ENCODE peak calls at places on chromosome 17, in five cellular contexts. X is activated T-helper 9 cell treated with anti-CD3 and anti-CD28 coated beads, Interleukin-2, amount 50 U/mL, for 16 hours; C is Daoy; B is H7; M is OCI-LY7. R is an unnamed sample.

GRCh38 chr17:46056800-46057304 is 57.8 kb downstream of the STH start:
- DNase-seq in X (no peak), C (no peak), B (no peak), M (no peak), R (no peak)

GRCh38 chr17:31654936-31655335 is 204.1 kb downstream of the COPRS start:
- DNase-seq in X (no peak), C (peak; percentile 78), B (no peak), M (no peak), R (peak; percentile 11)

GRCh38 chr17:57619061-57619937 is 125.8 kb downstream of the CCDC182 start:
- DNase-seq in X (no peak), C (peak; percentile 25), B (no peak), M (no peak), R (no peak)

GRCh38 chr17:13498184-13498583 is 103.5 kb downstream of the HS3ST3A1 start:
- DNase-seq in X (no peak), C (no peak), B (no peak), M (no peak), R (no peak)

GRCh38 chr17:50459081-50459676 is 9.5 kb downstream of the CHAD start:
- DNase-seq in X (no peak), C (peak; percentile 58), B (no peak), M (no peak), R (no peak)

GRCh38 chr17:81063488-81064093 is 28.6 kb downstream of the BAIAP2 start:
- DNase-seq in X (no peak), C (no peak), B (no peak), M (no peak), R (no peak)

GRCh38 chr17:13393841-13394710 is 207.7 kb downstream of the HS3ST3A1 start:
- DNase-seq in X (no peak), C (peak; percentile 23), B (no peak), M (no peak), R (no peak)

GRCh38 chr17:21370430-21370829 is 5.7 kb upstream of the KCNJ12 start:
- DNase-seq in X (no peak), C (no peak), B (peak; percentile 85), M (peak; percentile 18), R (no peak)

GRCh38 chr17:50129946-50130777 is at the start of gene SAMD14:
- DNase-seq in X (peak; percentile 23), C (peak; percentile 41), B (peak; percentile 92), M (no peak), R (no peak)

GRCh38 chr17:53470626-53471025 is 352.1 kb upstream of the KIF2B start:
- DNase-seq in X (no peak), C (no peak), B (no peak), M (no peak), R (no peak)

GRCh38 chr17:17841620-17842025 is 4.8 kb upstream of the SREBF1 start:
- DNase-seq in X (no peak), C (no peak), B (no peak), M (no peak), R (no peak)

R was measured in RPMI8226.